ENCODE peak calls at places on chromosomes 6 and 20, in six cellular contexts. One of them, this sample, is unnamed.

GRCh38 chr6:128036808-128037570 is 136.1 kb upstream of the THEMIS start:
- DNase-seq in HCT116: no peak
- DNase-seq in pancreas: no peak
- DNase-seq in SK-N-SH: no peak
- DNase-seq in K562: no peak
- DNase-seq in fibroblast of lung: peak; percentile 22
- DNase-seq in this sample: no peak

GRCh38 chr20:768426-768978 is at the start of gene SLC52A3:
- DNase-seq in HCT116: peak; percentile 86
- DNase-seq in pancreas: peak; percentile 53
- DNase-seq in SK-N-SH: no peak
- DNase-seq in K562: peak; percentile 45
- DNase-seq in fibroblast of lung: no peak
- DNase-seq in this sample: peak; percentile 16

GRCh38 chr6:98875375-98875774 is 41.0 kb downstream of the POU3F2 start:
- DNase-seq in HCT116: no peak
- DNase-seq in pancreas: no peak
- DNase-seq in SK-N-SH: no peak
- DNase-seq in K562: no peak
- DNase-seq in fibroblast of lung: no peak
- DNase-seq in this sample: no peak

GRCh38 chr6:53986165-53986720 is 125.0 kb upstream of the MLIP start:
- DNase-seq in HCT116: peak; percentile 34
- DNase-seq in pancreas: no peak
- DNase-seq in SK-N-SH: peak; percentile 2
- DNase-seq in K562: no peak
- DNase-seq in fibroblast of lung: peak; percentile 80
- DNase-seq in this sample: no peak

GRCh38 chr20:48621256-48622078 is 206.3 kb downstream of the PREX1 start:
- DNase-seq in HCT116: no peak
- DNase-seq in pancreas: no peak
- DNase-seq in SK-N-SH: no peak
- DNase-seq in K562: peak; percentile 34
- DNase-seq in fibroblast of lung: no peak
- DNase-seq in this sample: no peak

GRCh38 chr6:129844118-129844891 is 16.8 kb downstream of the TMEM244 start:
- DNase-seq in HCT116: peak; percentile 60
- DNase-seq in pancreas: no peak
- DNase-seq in SK-N-SH: peak; percentile 0
- DNase-seq in K562: no peak
- DNase-seq in fibroblast of lung: peak; percentile 66
- DNase-seq in this sample: peak; percentile 57

GRCh38 chr20:47540443-47541354 is 39.0 kb downstream of the NCOA3 start:
- DNase-seq in HCT116: peak; percentile 24
- DNase-seq in pancreas: no peak
- DNase-seq in SK-N-SH: no peak
- DNase-seq in K562: peak; percentile 16
- DNase-seq in fibroblast of lung: peak; percentile 20
- DNase-seq in this sample: no peak

GRCh38 chr6:13877116-13877515 is 47.6 kb upstream of the RNF182 start:
- DNase-seq in HCT116: no peak
- DNase-seq in pancreas: no peak
- DNase-seq in SK-N-SH: no peak
- DNase-seq in K562: no peak
- DNase-seq in fibroblast of lung: peak; percentile 23
- DNase-seq in this sample: no peak

GRCh38 chr6:149852881-149853280 is 11.3 kb downstream of the LRP11 start:
- DNase-seq in HCT116: no peak
- DNase-seq in pancreas: no peak
- DNase-seq in SK-N-SH: no peak
- DNase-seq in K562: no peak
- DNase-seq in fibroblast of lung: no peak
- DNase-seq in this sample: no peak

GRCh38 chr20:51434026-51434425 is 108.5 kb downstream of the NFATC2 start:
- DNase-seq in HCT116: no peak
- DNase-seq in pancreas: no peak
- DNase-seq in SK-N-SH: no peak
- DNase-seq in K562: no peak
- DNase-seq in fibroblast of lung: no peak
- DNase-seq in this sample: no peak

GRCh38 chr20:47353697-47354387 is 2.7 kb downstream of the ZMYND8 start:
- DNase-seq in HCT116: no peak
- DNase-seq in pancreas: no peak
- DNase-seq in SK-N-SH: no peak
- DNase-seq in K562: no peak
- DNase-seq in fibroblast of lung: peak; percentile 57
- DNase-seq in this sample: no peak

GRCh38 chr6:156957931-156958547 is 180.9 kb downstream of the ARID1B start:
- DNase-seq in HCT116: no peak
- DNase-seq in pancreas: no peak
- DNase-seq in SK-N-SH: no peak
- DNase-seq in K562: no peak
- DNase-seq in fibroblast of lung: peak; percentile 31
- DNase-seq in this sample: no peak

GRCh38 chr6:21749754-21750153 is 156.2 kb downstream of the SOX4 start:
- DNase-seq in HCT116: no peak
- DNase-seq in pancreas: no peak
- DNase-seq in SK-N-SH: peak; percentile 44
- DNase-seq in K562: no peak
- DNase-seq in fibroblast of lung: no peak
- DNase-seq in this sample: no peak

GRCh38 chr20:32231847-32232246 is 24.2 kb downstream of the POFUT1 start:
- DNase-seq in HCT116: no peak
- DNase-seq in pancreas: no peak
- DNase-seq in SK-N-SH: no peak
- DNase-seq in K562: no peak
- DNase-seq in fibroblast of lung: no peak
- DNase-seq in this sample: no peak

GRCh38 chr6:144416773-144417172 is 131.6 kb downstream of the UTRN start:
- DNase-seq in HCT116: no peak
- DNase-seq in pancreas: no peak
- DNase-seq in SK-N-SH: no peak
- DNase-seq in K562: no peak
- DNase-seq in fibroblast of lung: peak; percentile 60
- DNase-seq in this sample: no peak

GRCh38 chr20:5100684-5101347 is 18.9 kb downstream of the PCNA start:
- DNase-seq in HCT116: peak; percentile 39
- DNase-seq in pancreas: peak; percentile 39
- DNase-seq in SK-N-SH: peak; percentile 72
- DNase-seq in K562: peak; percentile 52
- DNase-seq in fibroblast of lung: peak; percentile 61
- DNase-seq in this sample: no peak

GRCh38 chr6:63636516-63636968 is 940 bp downstream of the PHF3 start:
- DNase-seq in HCT116: peak; percentile 13
- DNase-seq in pancreas: peak; percentile 69
- DNase-seq in SK-N-SH: peak; percentile 47
- DNase-seq in K562: peak; percentile 40
- DNase-seq in fibroblast of lung: peak; percentile 42
- DNase-seq in this sample: no peak

GRCh38 chr20:17953935-17954334 is 14.7 kb downstream of the SNX5 start:
- DNase-seq in HCT116: no peak
- DNase-seq in pancreas: no peak
- DNase-seq in SK-N-SH: no peak
- DNase-seq in K562: no peak
- DNase-seq in fibroblast of lung: no peak
- DNase-seq in this sample: no peak

GRCh38 chr20:17958326-17959256 is 10.0 kb downstream of the SNX5 start:
- DNase-seq in HCT116: no peak
- DNase-seq in pancreas: no peak
- DNase-seq in SK-N-SH: no peak
- DNase-seq in K562: no peak
- DNase-seq in fibroblast of lung: peak; percentile 71
- DNase-seq in this sample: no peak

GRCh38 chr20:17955302-17955701 is 13.3 kb downstream of the SNX5 start:
- DNase-seq in HCT116: no peak
- DNase-seq in pancreas: no peak
- DNase-seq in SK-N-SH: no peak
- DNase-seq in K562: no peak
- DNase-seq in fibroblast of lung: no peak
- DNase-seq in this sample: no peak

GRCh38 chr20:17957505-17958325 is 10.9 kb downstream of the SNX5 start:
- DNase-seq in HCT116: no peak
- DNase-seq in pancreas: no peak
- DNase-seq in SK-N-SH: no peak
- DNase-seq in K562: no peak
- DNase-seq in fibroblast of lung: no peak
- DNase-seq in this sample: no peak

DNA sequence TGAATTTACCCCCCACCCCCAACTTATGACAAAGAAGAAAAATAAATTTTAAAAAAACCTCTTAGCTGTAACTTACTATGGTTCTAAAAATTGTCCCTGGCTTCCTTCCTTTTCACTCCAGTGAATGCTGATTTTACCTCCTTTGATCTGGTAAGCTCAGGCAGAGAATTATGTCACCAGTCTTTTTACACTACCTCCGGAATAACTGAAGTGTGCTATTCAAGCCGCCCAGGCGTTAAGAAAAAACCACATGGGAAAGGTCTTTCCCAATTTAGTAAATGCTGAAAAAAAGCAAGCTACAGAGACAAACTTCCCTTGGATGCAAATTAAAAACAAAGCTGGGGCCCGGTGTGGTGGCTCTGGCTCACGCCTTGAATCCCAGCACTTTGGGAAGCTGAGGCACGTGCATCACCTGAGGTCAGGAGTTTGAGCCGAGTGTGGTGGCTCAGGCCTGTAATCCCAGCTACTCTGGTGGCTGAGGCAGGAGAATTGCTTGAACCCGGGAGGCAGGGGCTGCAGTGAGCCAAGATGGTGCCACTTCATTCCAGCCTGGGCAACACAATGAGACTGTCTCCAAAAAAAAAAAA is 12.4 kb downstream of the SNX5 start:
- DNase-seq in HCT116: no peak
- DNase-seq in pancreas: no peak
- DNase-seq in SK-N-SH: no peak
- DNase-seq in K562: no peak
- DNase-seq in fibroblast of lung: no peak
- DNase-seq in this sample: no peak
- H3K4me3 ChIP-seq in HCT116: no peak overlapping the region
- H3K4me3 ChIP-seq in pancreas: no peak overlapping the region
- H3K4me3 ChIP-seq in SK-N-SH: no peak overlapping the region
- H3K4me3 ChIP-seq in K562: no peak overlapping the region
- H3K4me3 ChIP-seq in fibroblast of lung: no peak overlapping the region
- H3K4me3 ChIP-seq in this sample: no peak overlapping the region

DNA sequence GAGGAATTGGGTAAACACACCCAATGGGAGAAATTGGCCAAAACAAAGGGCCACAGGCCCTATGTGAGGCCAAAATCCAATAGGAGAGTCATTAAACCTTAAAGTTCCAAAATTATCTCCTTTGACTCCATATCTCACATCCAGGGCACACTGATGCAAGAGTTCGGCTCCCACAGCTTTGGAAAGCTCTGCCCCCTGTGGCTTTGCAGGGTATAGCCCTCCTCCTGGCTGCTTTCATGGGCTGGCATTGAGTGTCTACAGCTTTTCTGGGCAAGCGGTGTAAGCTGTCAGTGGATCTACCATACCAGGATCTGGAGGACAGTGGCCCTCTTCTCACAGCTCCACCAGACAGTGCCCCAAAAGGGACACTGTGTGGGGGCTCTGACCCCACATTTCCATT is 160.5 kb downstream of the ADGRG6 start:
- DNase-seq in HCT116: no peak
- DNase-seq in pancreas: no peak
- DNase-seq in SK-N-SH: no peak
- DNase-seq in K562: no peak
- DNase-seq in fibroblast of lung: no peak
- DNase-seq in this sample: no peak
- TF ChIP-seq CTCF in HCT116: peak; percentile 41
- TF ChIP-seq CTCF in pancreas: no peak
- TF ChIP-seq CTCF in SK-N-SH: peak; percentile 21
- TF ChIP-seq CTCF in K562: no peak
- TF ChIP-seq CTCF in fibroblast of lung: no peak
- TF ChIP-seq CTCF in this sample: no peak

GRCh38 chr6:111562271-111562670 is 43.4 kb downstream of the TRAF3IP2 start:
- DNase-seq in HCT116: no peak
- DNase-seq in pancreas: no peak
- DNase-seq in SK-N-SH: no peak
- DNase-seq in K562: no peak
- DNase-seq in fibroblast of lung: no peak
- DNase-seq in this sample: no peak

GRCh38 chr6:111555041-111555440 is 50.6 kb downstream of the TRAF3IP2 start:
- DNase-seq in HCT116: no peak
- DNase-seq in pancreas: no peak
- DNase-seq in SK-N-SH: no peak
- DNase-seq in K562: no peak
- DNase-seq in fibroblast of lung: peak; percentile 70
- DNase-seq in this sample: no peak

GRCh38 chr6:111556004-111556403 is 49.7 kb downstream of the TRAF3IP2 start:
- DNase-seq in HCT116: no peak
- DNase-seq in pancreas: no peak
- DNase-seq in SK-N-SH: no peak
- DNase-seq in K562: no peak
- DNase-seq in fibroblast of lung: no peak
- DNase-seq in this sample: no peak

GRCh38 chr6:111559193-111560097 is 46.2 kb downstream of the TRAF3IP2 start:
- DNase-seq in HCT116: no peak
- DNase-seq in pancreas: no peak
- DNase-seq in SK-N-SH: no peak
- DNase-seq in K562: no peak
- DNase-seq in fibroblast of lung: peak; percentile 93
- DNase-seq in this sample: no peak

DNA sequence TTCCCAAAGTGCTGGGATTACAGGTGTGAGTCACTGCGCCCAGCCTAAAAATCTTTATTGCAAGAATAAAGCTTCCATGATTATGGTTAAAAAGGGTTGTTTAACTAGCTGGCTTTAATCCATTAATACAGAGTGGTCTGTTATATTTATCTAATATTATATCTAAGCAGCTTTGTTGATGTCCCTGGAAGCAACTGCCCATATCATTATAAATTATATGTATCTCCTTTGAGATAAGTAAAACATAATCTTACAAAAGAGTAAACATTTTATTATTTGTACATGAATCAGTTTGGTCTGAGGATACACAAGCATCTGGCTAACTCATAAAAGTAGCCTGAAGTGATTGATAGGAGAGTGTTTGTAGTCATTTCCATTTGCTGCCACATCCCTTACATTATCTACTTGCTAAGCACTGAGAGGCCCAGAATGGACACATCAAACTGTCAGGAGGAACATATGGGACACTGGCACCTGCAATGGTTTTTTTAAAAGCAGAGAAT is 46.9 kb downstream of the TRAF3IP2 start:
- DNase-seq in HCT116: no peak
- DNase-seq in pancreas: no peak
- DNase-seq in SK-N-SH: no peak
- DNase-seq in K562: no peak
- DNase-seq in fibroblast of lung: no peak
- DNase-seq in this sample: no peak
- H3K36me3 ChIP-seq in HCT116: peaks cover 15% of the 10 kb centered on the region
- H3K36me3 ChIP-seq in pancreas: no peaks in the 10 kb centered on the region
- H3K36me3 ChIP-seq in SK-N-SH: no peaks in the 10 kb centered on the region
- H3K36me3 ChIP-seq in K562: peaks cover 21% of the 10 kb centered on the region
- H3K36me3 ChIP-seq in fibroblast of lung: no peaks in the 10 kb centered on the region
- H3K36me3 ChIP-seq in this sample: no peaks in the 10 kb centered on the region

DNA sequence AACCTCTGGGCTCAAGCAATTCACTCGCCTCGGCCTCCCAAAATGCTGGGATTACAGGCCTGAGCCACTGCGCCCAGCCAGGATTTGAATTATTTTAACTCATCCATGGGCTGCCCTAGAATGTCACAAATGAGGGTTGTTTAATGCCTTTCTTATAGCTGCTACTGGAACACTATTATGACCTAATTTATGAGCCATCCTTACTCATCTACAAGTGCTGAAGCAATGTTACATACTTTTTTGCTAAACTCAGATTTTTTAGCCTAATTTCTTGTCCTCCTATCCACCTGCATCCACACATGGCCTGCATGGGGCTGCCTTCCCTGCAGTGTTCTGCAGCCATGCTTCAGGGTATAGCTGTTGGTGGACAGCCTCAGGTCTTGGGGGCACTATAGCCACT is 59.9 kb downstream of the RTN4IP1 start:
- DNase-seq in HCT116: no peak
- DNase-seq in pancreas: no peak
- DNase-seq in SK-N-SH: no peak
- DNase-seq in K562: no peak
- DNase-seq in fibroblast of lung: no peak
- DNase-seq in this sample: no peak
- H3K4me3 ChIP-seq in HCT116: no peak overlapping the region
- H3K4me3 ChIP-seq in pancreas: no peak overlapping the region
- H3K4me3 ChIP-seq in SK-N-SH: no peak overlapping the region
- H3K4me3 ChIP-seq in K562: no peak overlapping the region
- H3K4me3 ChIP-seq in fibroblast of lung: no peak overlapping the region
- H3K4me3 ChIP-seq in this sample: no peak overlapping the region